ENCODE peak calls at places on chromosomes 4 and X, in nine cellular contexts. E, M, R, Q, B, P, T, S and N are unnamed samples.

GRCh38 chr4:84503495-84504437 is 4.7 kb upstream of the NKX6-1 start:
- DNase-seq in E (no peak), S (no peak), B (peak; percentile 34), R (peak; percentile 80), M (no peak), T (peak; percentile 88), P (peak; percentile 80), Q (peak; percentile 79), N (peak; percentile 30)

GRCh38 chr4:13534344-13535063 is 9.8 kb downstream of the NKX3-2 start:
- DNase-seq in P (no peak), M (no peak), Q (no peak), S (no peak), B (no peak), E (no peak), T (no peak), R (no peak), N (no peak)

GRCh38 chr4:139530833-139531427 is 25.1 kb downstream of the SETD7 start:
- DNase-seq in E (no peak), M (peak; percentile 76), S (no peak), T (peak; percentile 63), R (peak; percentile 61), P (no peak), Q (peak; percentile 54), B (peak; percentile 72), N (no peak)

GRCh38 chr4:86091201-86091600 is 268.7 kb downstream of the MAPK10 start:
- DNase-seq in B (no peak), E (no peak), S (no peak), R (peak; percentile 47), T (peak; percentile 7), P (no peak), Q (no peak), M (no peak), N (no peak)

GRCh38 chr4:8270912-8271815 is 1.6 kb downstream of the HTRA3 start:
- DNase-seq in S (no peak), R (no peak), Q (no peak), B (no peak), M (no peak), P (no peak), T (peak; percentile 38), E (no peak), N (no peak)

GRCh38 chrX:153642313-153642654 is 4.7 kb upstream of the DUSP9 start:
- DNase-seq in S (no peak), R (no peak), M (no peak), P (no peak), E (no peak), Q (no peak), T (no peak), B (no peak), N (no peak)

GRCh38 chrX:39453847-39454645 is 643.7 kb downstream of the BCOR start:
- DNase-seq in E (no peak), S (no peak), R (no peak), M (no peak), B (no peak), Q (no peak), P (no peak), T (no peak), N (no peak)

GRCh38 chr4:6920174-6920573 is 10.5 kb downstream of the TBC1D14 start:
- DNase-seq in S (no peak), E (no peak), R (no peak), B (no peak), P (no peak), Q (no peak), M (no peak), T (no peak), N (no peak)

GRCh38 chr4:113738251-113738650 is 23.3 kb downstream of the CAMK2D start:
- DNase-seq in M (no peak), B (no peak), E (no peak), S (no peak), T (peak; percentile 91), Q (peak; percentile 80), R (peak; percentile 84), P (peak; percentile 85), N (no peak)

GRCh38 chrX:74525116-74525515 is 89.3 kb downstream of the RLIM start:
- DNase-seq in T (no peak), B (no peak), P (no peak), M (no peak), R (no peak), E (no peak), Q (peak; percentile 46), S (no peak), N (no peak)

GRCh38 chrX:55919367-55920221 is 202.0 kb downstream of the RRAGB start:
- DNase-seq in S (no peak), M (no peak), R (no peak), Q (no peak), T (no peak), P (no peak), E (no peak), B (no peak), N (no peak)

GRCh38 chr4:17275836-17276235 is 236.1 kb downstream of the QDPR start:
- DNase-seq in T (peak; percentile 5), E (no peak), P (no peak), S (no peak), Q (no peak), M (no peak), B (no peak), R (no peak), N (no peak)

GRCh38 chr4:4995866-4996265 is 23.4 kb downstream of the CYTL1 start:
- DNase-seq in E (no peak), T (no peak), M (no peak), P (no peak), S (no peak), B (no peak), Q (no peak), R (no peak), N (no peak)

GRCh38 chrX:31297881-31298280 is 226.0 kb upstream of the FTHL17 start:
- DNase-seq in S (no peak), Q (no peak), M (no peak), E (no peak), P (no peak), B (no peak), R (no peak), T (no peak), N (no peak)

GRCh38 chr4:7698586-7698985 is 241.1 kb downstream of the AFAP1 start:
- DNase-seq in Q (no peak), S (no peak), T (no peak), B (no peak), E (no peak), R (peak; percentile 5), P (no peak), M (no peak), N (no peak)

GRCh38 chr4:71113294-71113693 is 119.8 kb downstream of the DCK start:
- DNase-seq in B (no peak), T (no peak), P (no peak), S (no peak), E (no peak), R (no peak), M (peak; percentile 41), Q (no peak), N (no peak)

GRCh38 chr4:5890063-5890727 is 2.7 kb downstream of the CRMP1 start:
- DNase-seq in M (no peak), T (peak; percentile 4), E (no peak), R (no peak), B (no peak), Q (no peak), P (peak; percentile 18), S (no peak), N (no peak)

GRCh38 chr4:99965173-99965572 is 15.1 kb upstream of the H2AZ1 start:
- DNase-seq in T (no peak), E (no peak), B (no peak), Q (no peak), R (no peak), M (no peak), S (no peak), P (no peak), N (no peak)

GRCh38 chr4:174222266-174222872 is 61.1 kb downstream of the FBXO8 start:
- DNase-seq in T (peak; percentile 60), M (no peak), R (peak; percentile 59), Q (peak; percentile 56), S (no peak), P (peak; percentile 29), B (no peak), E (no peak), N (no peak)

GRCh38 chr4:1043658-1044468 is 32.4 kb downstream of the FGFRL1 start:
- DNase-seq in E (peak; percentile 82), B (peak; percentile 62), P (peak; percentile 99), R (peak; percentile 99), Q (peak; percentile 99), M (peak; percentile 66), T (peak; percentile 99), S (peak; percentile 98), N (no peak)

GRCh38 chr4:8182858-8183725 is 16.0 kb upstream of the SH3TC1 start:
- DNase-seq in E (peak; percentile 35), M (peak; percentile 97), R (peak; percentile 96), B (peak; percentile 39), P (peak; percentile 84), Q (peak; percentile 84), T (peak; percentile 94), S (no peak), N (peak; percentile 94)

GRCh38 chrX:23634181-23634580 is 33.1 kb upstream of the PRDX4 start:
- DNase-seq in T (peak; percentile 18), M (no peak), Q (peak; percentile 3), E (no peak), P (no peak), B (no peak), S (no peak), R (peak; percentile 5), N (no peak)

DNA sequence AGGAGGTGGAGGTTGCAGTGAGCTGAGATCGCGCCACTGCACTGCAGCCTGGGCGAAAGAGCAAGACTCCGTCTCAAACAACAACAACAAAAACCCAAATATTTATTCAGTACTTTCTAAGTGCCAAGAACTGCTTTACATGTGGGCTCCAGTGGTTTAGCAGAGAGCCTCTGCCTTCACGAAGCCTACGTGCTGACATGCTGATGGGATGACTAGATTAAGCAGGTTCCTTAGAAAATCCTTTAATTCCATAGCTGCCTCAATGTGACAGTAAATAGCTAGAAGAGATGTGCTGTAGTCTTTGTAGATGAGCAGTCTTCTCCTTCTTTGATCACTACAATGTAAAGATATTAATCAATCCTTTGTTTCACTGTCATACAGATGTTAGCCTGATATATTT is 49.6 kb downstream of the TAPT1 start:
- DNase-seq in R (no peak), T (no peak), B (no peak), E (no peak), M (no peak), P (no peak), Q (no peak), S (no peak), N (no peak)
- TF ChIP-seq CTCF in R (no peak), T (no peak), B (no peak), E (no peak), M (no peak), P (no peak), Q (no peak), S (no peak), N (no peak)

GRCh38 chr4:55036405-55036804 is 89.0 kb downstream of the KDR start:
- DNase-seq in T (no peak), P (no peak), E (peak; percentile 59), S (no peak), R (no peak), B (no peak), M (no peak), Q (no peak), N (no peak)
- H3K4me3 ChIP-seq in T (no peak overlapping the region), P (no peak overlapping the region), E (no peak overlapping the region), S (no peak overlapping the region), R (no peak overlapping the region), B (no peak overlapping the region), M (no peak overlapping the region), Q (no peak overlapping the region), N (no peak overlapping the region)

GRCh38 chr4:55395529-55396304 is at the start of gene TMEM165:
- DNase-seq in T (peak; percentile 90), S (peak; percentile 96), E (peak; percentile 93), R (peak; percentile 89), M (peak; percentile 96), Q (peak; percentile 85), P (peak; percentile 91), B (peak; percentile 94), N (peak; percentile 96)
- TF ChIP-seq CTCF in T (no peak), S (no peak), E (no peak), R (no peak), M (no peak), Q (no peak), P (no peak), B (no peak), N (no peak)

GRCh38 chrX:105179644-105180043 is 40.9 kb downstream of the TEX13A start:
- DNase-seq in T (no peak), P (no peak), R (no peak), M (no peak), B (no peak), E (no peak), Q (no peak), S (no peak), N (no peak)
- H3K4me3 ChIP-seq in T (no peak overlapping the region), P (no peak overlapping the region), R (no peak overlapping the region), M (no peak overlapping the region), B (no peak overlapping the region), E (no peak overlapping the region), Q (no peak overlapping the region), S (no peak overlapping the region), N (no peak overlapping the region)